ENCODE peak calls at places on chromosomes 2 and 18, in nine cellular contexts. E, U, X, L, Y, J, Z, K and V are unnamed samples.

GRCh38 chr2:218397502-218398436 is 1.9 kb upstream of the CTDSP1 start:
- DNase-seq in E (peak; percentile 60), U (peak; percentile 68), X (peak; percentile 85), L (peak; percentile 93), Y (peak; percentile 83), J (peak; percentile 69), Z (no peak), K (peak; percentile 49), V (peak; percentile 94)

GRCh38 chr18:29147944-29148343 is 971.0 kb upstream of the CDH2 start:
- DNase-seq in E (peak; percentile 85), U (peak; percentile 65), X (peak; percentile 77), L (peak; percentile 19), Y (peak; percentile 78), J (peak; percentile 57), Z (no peak), K (no peak), V (peak; percentile 87)

GRCh38 chr2:234548720-234549420 is 52.0 kb upstream of the ARL4C start:
- DNase-seq in E (peak; percentile 72), U (peak; percentile 80), X (peak; percentile 93), L (no peak), Y (peak; percentile 83), J (peak; percentile 65), Z (no peak), K (no peak), V (no peak)

GRCh38 chr2:234290671-234291070 is 206.2 kb downstream of the ARL4C start:
- DNase-seq in E (no peak), U (no peak), X (no peak), L (no peak), Y (no peak), J (no peak), Z (peak; percentile 39), K (peak; percentile 83), V (no peak)

GRCh38 chr18:49135871-49136270 is 185.1 kb upstream of the SMAD7 start:
- DNase-seq in E (peak; percentile 56), U (peak; percentile 50), X (peak; percentile 15), L (peak; percentile 48), Y (peak; percentile 33), J (peak; percentile 34), Z (no peak), K (no peak), V (peak; percentile 18)

GRCh38 chr2:158723311-158723838 is 71.7 kb upstream of the DAPL1 start:
- DNase-seq in E (no peak), U (no peak), X (no peak), L (no peak), Y (no peak), J (no peak), Z (no peak), K (no peak), V (no peak)

GRCh38 chr2:140624188-140624587 is 1506.6 kb downstream of the LRP1B start:
- DNase-seq in E (no peak), U (no peak), X (no peak), L (no peak), Y (no peak), J (no peak), Z (no peak), K (no peak), V (no peak)

GRCh38 chr2:96946625-96947024 is 39.8 kb downstream of the FAM178B start:
- DNase-seq in E (no peak), U (no peak), X (no peak), L (no peak), Y (no peak), J (no peak), Z (no peak), K (no peak), V (no peak)

GRCh38 chr18:580154-580553 is at the start of gene CETN1:
- DNase-seq in E (no peak), U (no peak), X (no peak), L (no peak), Y (no peak), J (no peak), Z (no peak), K (no peak), V (no peak)

GRCh38 chr18:12035481-12035880 is 54.2 kb downstream of the IMPA2 start:
- DNase-seq in E (no peak), U (no peak), X (no peak), L (no peak), Y (no peak), J (no peak), Z (no peak), K (no peak), V (no peak)

GRCh38 chr2:106011380-106011779 is 182.7 kb downstream of the UXS1 start:
- DNase-seq in E (no peak), U (no peak), X (no peak), L (no peak), Y (no peak), J (no peak), Z (no peak), K (no peak), V (no peak)

GRCh38 chr2:207767461-207768167 is 2.1 kb downstream of the FZD5 start:
- DNase-seq in E (no peak), U (peak; percentile 20), X (no peak), L (peak; percentile 67), Y (no peak), J (no peak), Z (no peak), K (no peak), V (no peak)

GRCh38 chr2:121062493-121062892 is 222.5 kb downstream of the TFCP2L1 start:
- DNase-seq in E (no peak), U (no peak), X (no peak), L (no peak), Y (no peak), J (no peak), Z (no peak), K (no peak), V (no peak)

GRCh38 chr2:179692610-179693009 is 168.8 kb downstream of the ZNF385B start:
- DNase-seq in E (peak; percentile 39), U (no peak), X (no peak), L (no peak), Y (no peak), J (no peak), Z (no peak), K (no peak), V (no peak)

GRCh38 chr2:117855886-117856285 is 41.4 kb downstream of the DDX18 start:
- DNase-seq in E (no peak), U (no peak), X (peak; percentile 13), L (no peak), Y (peak; percentile 3), J (no peak), Z (no peak), K (no peak), V (no peak)

DNA sequence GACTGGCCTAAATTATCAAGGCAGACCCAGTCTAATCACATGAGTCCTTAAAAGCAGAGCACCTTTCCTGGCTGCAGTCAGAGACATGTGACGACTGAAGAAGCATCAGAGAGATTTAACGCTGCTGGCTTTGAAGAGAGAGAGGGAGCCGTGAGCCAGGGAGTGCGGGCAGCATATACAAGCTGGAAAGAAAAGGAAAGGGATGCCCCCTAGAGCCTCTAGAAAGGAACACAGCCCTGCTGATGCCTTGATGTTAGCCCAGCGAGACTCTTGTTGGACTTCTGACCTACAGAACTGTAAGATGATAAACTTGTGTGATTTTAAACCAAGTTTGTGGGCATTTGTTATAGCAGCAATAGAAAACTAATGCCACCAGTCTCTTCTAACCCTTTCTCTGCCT is 58.1 kb downstream of the HEATR5B start:
- DNase-seq in E (no peak), U (no peak), X (no peak), L (peak; percentile 12), Y (no peak), J (no peak), Z (no peak), K (no peak), V (peak; percentile 4)
- TF ChIP-seq CTCF in E (no peak), U (peak; percentile 17), X (no peak), L (no peak), Y (no peak), J (peak; percentile 51), Z (no peak), K (no peak), V (peak; percentile 23)

DNA sequence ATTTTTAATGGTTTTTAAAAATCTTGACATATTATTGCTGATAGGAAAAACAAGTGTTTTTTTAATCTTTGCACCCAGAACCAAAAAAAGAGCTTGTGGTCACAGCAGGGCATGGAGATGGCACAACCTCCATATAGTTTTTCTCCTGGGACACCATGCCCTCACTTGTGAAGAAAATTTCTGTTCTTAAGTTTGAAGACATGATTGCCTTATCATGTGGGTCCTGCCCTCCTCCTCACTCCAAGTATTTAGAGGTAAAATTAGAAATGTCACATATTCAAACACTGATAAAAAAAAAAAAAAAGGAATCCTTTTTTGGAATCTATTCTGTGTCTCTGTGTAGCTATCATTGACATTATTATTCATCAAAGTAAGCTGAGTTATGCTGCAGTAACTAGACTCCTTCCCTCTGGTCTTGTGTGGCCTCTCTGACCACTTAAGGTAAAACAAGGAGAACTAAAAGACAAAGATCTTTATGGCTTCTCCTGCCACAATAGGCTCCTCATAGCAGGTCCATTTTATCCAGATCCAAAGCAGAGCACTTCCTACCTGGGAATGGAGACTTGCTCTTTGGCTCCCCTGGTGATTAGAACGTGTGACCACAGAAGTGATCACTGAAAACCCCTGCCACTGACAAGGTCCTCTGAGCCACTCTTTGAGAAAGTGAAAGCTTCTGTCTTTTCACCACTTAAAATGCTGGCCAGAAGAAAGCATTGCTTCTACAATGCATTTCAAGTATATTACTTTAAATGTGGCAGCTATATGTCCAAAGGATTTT is 19.8 kb downstream of the ADD2 start:
- DNase-seq in E (no peak), U (no peak), X (no peak), L (no peak), Y (no peak), J (no peak), Z (no peak), K (no peak), V (no peak)
- TF ChIP-seq CTCF in E (no peak), U (no peak), X (no peak), L (no peak), Y (no peak), J (no peak), Z (no peak), K (no peak), V (no peak)

GRCh38 chr2:113390133-113390849 is 47.2 kb upstream of the ZNG1B start:
- DNase-seq in E (peak; percentile 79), U (peak; percentile 83), X (peak; percentile 82), L (peak; percentile 91), Y (peak; percentile 77), J (peak; percentile 79), Z (peak; percentile 33), K (peak; percentile 61), V (peak; percentile 82)
- TF ChIP-seq CTCF in E (peak; percentile 99), U (peak; percentile 83), X (peak; percentile 70), L (peak; percentile 99), Y (peak; percentile 89), J (peak; percentile 84), Z (peak; percentile 83), K (peak; percentile 100), V (peak; percentile 93)

DNA sequence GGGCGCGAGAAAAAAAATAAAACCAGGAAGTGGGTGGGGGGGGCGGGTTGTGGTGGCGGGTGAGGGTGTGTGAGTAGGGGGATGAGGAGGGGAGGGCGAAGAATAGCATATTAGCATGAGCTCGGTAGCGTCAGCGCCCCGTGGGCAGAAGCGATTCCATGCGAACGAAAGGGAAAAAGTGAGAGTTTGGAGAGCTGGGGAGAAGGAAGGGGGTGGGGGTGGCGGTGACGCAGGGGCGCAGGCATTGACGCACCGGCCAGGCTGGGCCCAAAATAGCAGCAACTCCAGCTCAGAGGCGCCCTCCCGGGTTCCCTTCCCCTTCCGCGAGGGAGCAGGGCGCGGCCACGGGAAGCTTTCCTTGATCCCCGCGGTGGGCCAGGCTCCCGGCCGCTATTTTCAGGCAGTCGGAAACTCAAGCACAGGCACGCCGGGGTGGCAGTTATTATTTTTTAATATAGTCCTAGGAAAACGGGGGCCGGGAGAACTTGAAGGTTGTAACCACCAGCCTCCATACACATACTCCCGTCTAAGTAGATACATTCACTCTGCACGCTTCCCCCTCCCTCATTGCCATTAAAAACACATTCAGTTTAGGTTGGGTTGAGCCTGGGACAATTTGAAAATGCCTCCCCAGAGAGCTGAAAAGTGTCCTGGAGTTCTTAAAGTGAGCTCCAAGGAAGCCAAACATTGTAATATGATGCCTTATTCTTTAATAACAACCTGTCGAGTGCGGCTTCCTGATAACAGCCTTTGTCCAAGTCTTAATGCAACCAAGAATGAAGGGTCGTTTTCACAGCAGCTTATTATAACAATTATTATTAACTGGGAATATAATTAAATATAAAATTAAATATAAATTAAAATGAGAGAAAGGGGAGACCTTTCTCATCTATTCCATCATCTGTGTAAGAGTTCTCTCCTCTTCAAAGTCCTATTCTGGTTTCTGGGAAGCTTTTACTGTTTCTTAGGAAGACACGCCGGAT is 2.3 kb upstream of the NR4A2 start:
- DNase-seq in E (peak; percentile 94), U (peak; percentile 95), X (peak; percentile 96), L (peak; percentile 91), Y (peak; percentile 92), J (peak; percentile 92), Z (peak; percentile 77), K (peak; percentile 68), V (peak; percentile 96)
- TF ChIP-seq CTCF in E (peak; percentile 37), U (peak; percentile 26), X (peak; percentile 30), L (no peak), Y (peak; percentile 39), J (peak; percentile 39), Z (no peak), K (no peak), V (peak; percentile 5)